ENCODE peak calls at places on chromosomes 6 and 20, in six cellular contexts. K, D, I, A, C and E are unnamed samples.
A peak's percentile ranks its signal among the peaks of the same experiment; 100 is the strongest.

GRCh38 chr6:1271071-1271763 is 40.7 kb upstream of the FOXQ1 start:
- DNase-seq in I (no peak), C (no peak), K (no peak), A (no peak), D (no peak), E (no peak)

GRCh38 chr20:25066386-25066785 is 8.4 kb upstream of the ACSS1 start:
- DNase-seq in C (peak; percentile 56), D (no peak), K (no peak), I (peak; percentile 68), A (no peak), E (no peak)

GRCh38 chr20:445514-446336 is 16.6 kb downstream of the TBC1D20 start:
- DNase-seq in D (no peak), A (no peak), K (no peak), C (no peak), I (peak; percentile 58), E (no peak)

GRCh38 chr6:26550250-26550993 is 12.3 kb downstream of the HMGN4 start:
- DNase-seq in I (peak; percentile 51), A (no peak), C (peak; percentile 77), K (no peak), D (peak; percentile 73), E (peak; percentile 12)

GRCh38 chr20:24993337-24994185 is 1.0 kb upstream of the APMAP start:
- DNase-seq in A (no peak), K (no peak), I (no peak), D (no peak), C (peak; percentile 20), E (peak; percentile 58)

GRCh38 chr20:11686195-11686594 is 231.5 kb upstream of the BTBD3 start:
- DNase-seq in I (no peak), A (no peak), D (no peak), K (no peak), C (no peak), E (no peak)

GRCh38 chr6:27260339-27260738 is 12.8 kb downstream of the PRSS16 start:
- DNase-seq in I (no peak), D (no peak), K (no peak), C (no peak), A (no peak), E (no peak)

GRCh38 chr20:38387953-38388352 is 41.7 kb downstream of the LBP start:
- DNase-seq in C (no peak), A (no peak), I (no peak), K (no peak), D (no peak), E (no peak)

GRCh38 chr20:63520594-63520938 is at the start of gene PPDPF:
- DNase-seq in D (peak; percentile 89), I (peak; percentile 77), K (no peak), A (no peak), C (peak; percentile 88), E (peak; percentile 28)

GRCh38 chr6:143804835-143805239 is 38.3 kb upstream of the LTV1 start:
- DNase-seq in C (no peak), A (no peak), K (no peak), D (no peak), I (no peak), E (no peak)

GRCh38 chr6:48610846-48611245 is 499.8 kb upstream of the PTCHD4 start:
- DNase-seq in A (no peak), D (no peak), K (no peak), C (no peak), I (no peak), E (no peak)

GRCh38 chr20:20827992-20828597 is 115.7 kb upstream of the RALGAPA2 start:
- DNase-seq in I (no peak), D (no peak), A (no peak), C (no peak), K (no peak), E (no peak)

GRCh38 chr20:47921306-47922279 is 136.3 kb upstream of the SULF2 start:
- DNase-seq in D (no peak), A (no peak), C (no peak), I (no peak), K (no peak), E (peak; percentile 12)

GRCh38 chr6:165823609-165824326 is 160.7 kb upstream of the PDE10A start:
- DNase-seq in K (no peak), A (peak; percentile 28), I (no peak), D (no peak), C (no peak), E (no peak)

GRCh38 chr20:46122071-46122470 is 4.0 kb downstream of the CD40 start:
- DNase-seq in K (no peak), D (no peak), I (no peak), A (peak; percentile 61), C (peak; percentile 24), E (peak; percentile 71)

GRCh38 chr6:21749754-21750153 is 156.2 kb downstream of the SOX4 start:
- DNase-seq in C (no peak), K (no peak), A (no peak), D (no peak), I (no peak), E (no peak)

GRCh38 chr20:38927902-38928578 is 1.8 kb downstream of the FAM83D start:
- DNase-seq in C (no peak), I (no peak), K (no peak), D (no peak), A (no peak), E (peak; percentile 51)

GRCh38 chr6:156699017-156699421 is 78.2 kb upstream of the ARID1B start:
- DNase-seq in D (no peak), K (no peak), I (no peak), A (peak; percentile 54), C (no peak), E (peak; percentile 99)

GRCh38 chr6:84623956-84624680 is 140.3 kb downstream of the TBX18 start:
- DNase-seq in I (no peak), A (peak; percentile 70), C (no peak), K (no peak), D (no peak), E (peak; percentile 89)

GRCh38 chr6:30836957-30837356 is 47.4 kb upstream of the DDR1 start:
- DNase-seq in I (peak; percentile 75), K (no peak), D (no peak), C (no peak), A (no peak), E (no peak)

GRCh38 chr6:136764522-136764993 is 27.7 kb downstream of the MAP3K5 start:
- DNase-seq in K (no peak), A (no peak), C (no peak), I (no peak), D (no peak), E (no peak)

GRCh38 chr6:136769759-136770158 is 22.5 kb downstream of the MAP3K5 start:
- DNase-seq in A (no peak), C (no peak), I (no peak), K (no peak), D (no peak), E (no peak)

GRCh38 chr6:136766274-136766673 is 26.0 kb downstream of the MAP3K5 start:
- DNase-seq in I (no peak), A (no peak), D (no peak), K (no peak), C (no peak), E (no peak)

GRCh38 chr6:136767583-136768307 is 24.5 kb downstream of the MAP3K5 start:
- DNase-seq in I (no peak), A (no peak), C (no peak), K (no peak), D (no peak), E (no peak)

GRCh38 chr6:136767103-136767502 is 25.2 kb downstream of the MAP3K5 start:
- DNase-seq in A (no peak), K (no peak), D (no peak), C (no peak), I (no peak), E (no peak)
- H3K4me3 ChIP-seq in A (no peak overlapping the region), K (no peak overlapping the region), D (no peak overlapping the region), C (no peak overlapping the region), I (no peak overlapping the region), E (no peak overlapping the region)

GRCh38 chr20:34099675-34100074 is 12.4 kb downstream of the EIF2S2 start:
- DNase-seq in I (no peak), A (no peak), D (no peak), K (no peak), C (no peak), E (no peak)

GRCh38 chr20:34100578-34100977 is 11.5 kb downstream of the EIF2S2 start:
- DNase-seq in A (no peak), K (no peak), D (no peak), C (no peak), I (no peak), E (no peak)

GRCh38 chr20:34096699-34097420 is 15.2 kb downstream of the EIF2S2 start:
- DNase-seq in K (no peak), C (no peak), I (no peak), A (no peak), D (no peak), E (no peak)

GRCh38 chr20:34095825-34096224 is 16.2 kb downstream of the EIF2S2 start:
- DNase-seq in I (no peak), C (no peak), A (no peak), D (no peak), K (no peak), E (no peak)

DNA sequence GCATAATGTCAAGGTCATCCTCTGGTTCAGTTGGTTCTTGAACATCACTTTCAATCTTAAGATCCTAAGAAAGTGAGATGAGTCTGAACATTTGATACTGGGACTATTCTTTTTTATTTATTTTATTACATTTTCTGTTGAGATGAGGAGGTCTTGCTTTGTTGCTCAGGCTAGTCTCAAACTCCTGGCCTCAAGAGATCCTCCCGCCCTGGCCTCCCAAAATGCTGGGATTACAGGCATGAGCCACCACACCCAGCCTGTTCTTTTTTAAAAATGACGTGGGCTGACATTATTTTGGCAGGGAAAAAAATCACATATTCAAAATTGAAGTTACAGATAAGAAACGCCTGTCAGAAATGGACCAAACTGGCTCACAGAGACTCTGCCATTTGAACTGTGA is 13.5 kb downstream of the EIF2S2 start:
- DNase-seq in I (no peak), D (no peak), K (no peak), C (no peak), A (no peak), E (no peak)
- H3K36me3 ChIP-seq in I (peaks cover 81% of the 10 kb centered on the region), D (peaks cover 100% of the 10 kb centered on the region), K (peaks cover 71% of the 10 kb centered on the region), C (peaks cover 96% of the 10 kb centered on the region), A (peaks cover 4% of the 10 kb centered on the region), E (peaks cover 31% of the 10 kb centered on the region)

DNA sequence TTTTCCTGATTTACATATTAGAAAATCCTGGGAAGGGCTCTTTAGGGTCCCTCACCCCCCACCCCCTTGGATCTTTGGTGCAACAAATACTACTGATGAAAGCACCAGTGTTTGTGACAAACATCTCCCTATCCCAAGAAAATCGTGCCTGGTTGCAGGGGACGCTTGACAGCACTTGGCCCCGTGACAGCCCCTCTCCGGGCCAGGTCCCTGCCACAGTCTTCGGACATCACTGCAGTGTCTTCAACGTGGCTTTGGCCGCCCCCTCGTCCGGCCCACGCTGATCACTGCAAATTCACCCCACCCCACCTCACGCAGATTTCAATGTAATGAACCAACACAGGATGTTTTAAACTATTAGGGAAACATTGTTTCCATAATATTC is 43.3 kb downstream of the GNAS start:
- DNase-seq in D (peak; percentile 39), A (no peak), K (no peak), C (no peak), I (peak; percentile 85), E (no peak)
- H3K4me3 ChIP-seq in D (peak overlapping the region; percentile 4), A (no peak overlapping the region), K (no peak overlapping the region), C (peak overlapping the region; percentile 11), I (peak overlapping the region; percentile 78), E (no peak overlapping the region)

DNA sequence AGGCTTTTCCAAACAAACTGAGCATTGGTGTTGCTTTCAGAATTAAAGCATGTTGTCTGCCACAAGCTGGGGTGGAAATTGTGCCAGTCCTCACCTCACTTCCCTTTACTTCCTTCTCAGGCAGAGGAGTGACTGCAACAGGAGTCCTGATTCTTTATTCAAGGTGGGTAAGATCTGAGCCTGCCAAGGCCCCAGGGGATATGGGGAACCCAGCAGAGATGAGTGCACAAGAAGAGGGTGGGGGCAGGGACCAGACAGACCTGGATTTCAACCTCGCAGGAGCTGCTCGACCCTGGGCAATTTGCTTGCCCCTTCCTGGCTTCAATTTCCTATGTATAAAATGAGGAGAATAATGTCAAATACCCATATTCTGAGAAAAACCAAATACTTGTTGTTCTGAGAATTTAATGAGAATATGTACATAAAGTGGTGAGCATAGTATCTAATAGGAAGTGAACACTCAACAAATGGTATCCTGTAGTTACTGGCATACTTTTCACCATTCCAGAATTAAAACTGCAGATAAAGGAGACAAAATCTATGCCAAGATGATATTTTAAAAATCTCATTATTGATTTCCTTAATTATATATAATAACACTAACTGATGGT is 17.8 kb downstream of the MAN1A1 start:
- DNase-seq in A (no peak), I (no peak), D (no peak), C (no peak), K (no peak), E (no peak)
- H3K36me3 ChIP-seq in A (no peaks in the 10 kb centered on the region), I (no peaks in the 10 kb centered on the region), D (no peaks in the 10 kb centered on the region), C (no peaks in the 10 kb centered on the region), K (no peaks in the 10 kb centered on the region), E (no peaks in the 10 kb centered on the region)